ENCODE peak calls at places on chromosome 18, in seven cellular contexts. One of them, this sample, is unnamed.

GRCh38 chr18:56795381-56795780 is 144.2 kb downstream of the WDR7 start:
- DNase-seq in AG08395: no peak
- DNase-seq in amniotic stem cell: no peak
- DNase-seq in EL: no peak
- DNase-seq in pancreas: no peak
- DNase-seq in EH: peak
- DNase-seq in mesenteric fat pad: no peak
- DNase-seq in this sample: no peak

GRCh38 chr18:40810371-40810770 is 1144.7 kb upstream of the PIK3C3 start:
- DNase-seq in AG08395: no peak
- DNase-seq in EH: peak
- DNase-seq in pancreas: no peak
- DNase-seq in mesenteric fat pad: no peak
- DNase-seq in EL: no peak
- DNase-seq in amniotic stem cell: no peak
- DNase-seq in this sample: no peak

GRCh38 chr18:74496508-74497307 is 545 bp downstream of the CNDP2 start:
- DNase-seq in pancreas: peak
- DNase-seq in AG08395: peak
- DNase-seq in EL: peak
- DNase-seq in amniotic stem cell: no peak
- DNase-seq in EH: peak
- DNase-seq in mesenteric fat pad: peak
- DNase-seq in this sample: peak

GRCh38 chr18:48328473-48329205 is 80.5 kb downstream of the ZBTB7C start:
- DNase-seq in mesenteric fat pad: no peak
- DNase-seq in pancreas: no peak
- DNase-seq in EL: peak
- DNase-seq in AG08395: peak
- DNase-seq in amniotic stem cell: no peak
- DNase-seq in EH: peak
- DNase-seq in this sample: no peak

GRCh38 chr18:79935499-79935898 is 16.0 kb downstream of the SLC66A2 start:
- DNase-seq in pancreas: peak
- DNase-seq in amniotic stem cell: no peak
- DNase-seq in EL: no peak
- DNase-seq in EH: no peak
- DNase-seq in AG08395: no peak
- DNase-seq in mesenteric fat pad: no peak
- DNase-seq in this sample: no peak

GRCh38 chr18:58953627-58954026 is 89.0 kb downstream of the ZNF532 start:
- DNase-seq in EH: no peak
- DNase-seq in pancreas: no peak
- DNase-seq in EL: no peak
- DNase-seq in amniotic stem cell: no peak
- DNase-seq in AG08395: no peak
- DNase-seq in mesenteric fat pad: no peak
- DNase-seq in this sample: no peak

GRCh38 chr18:48667276-48668254 is 128.7 kb downstream of the CTIF start:
- DNase-seq in pancreas: no peak
- DNase-seq in EH: peak
- DNase-seq in mesenteric fat pad: peak
- DNase-seq in amniotic stem cell: no peak
- DNase-seq in EL: no peak
- DNase-seq in AG08395: no peak
- DNase-seq in this sample: no peak

GRCh38 chr18:468841-469796 is 31.4 kb downstream of the COLEC12 start:
- DNase-seq in amniotic stem cell: no peak
- DNase-seq in pancreas: no peak
- DNase-seq in AG08395: no peak
- DNase-seq in mesenteric fat pad: no peak
- DNase-seq in EH: no peak
- DNase-seq in EL: no peak
- DNase-seq in this sample: no peak

GRCh38 chr18:28594034-28594433 is 417.1 kb upstream of the CDH2 start:
- DNase-seq in EL: peak
- DNase-seq in amniotic stem cell: no peak
- DNase-seq in EH: peak
- DNase-seq in pancreas: no peak
- DNase-seq in mesenteric fat pad: no peak
- DNase-seq in AG08395: no peak
- DNase-seq in this sample: no peak

GRCh38 chr18:48528861-48529260 is 10.0 kb upstream of the CTIF start:
- DNase-seq in AG08395: no peak
- DNase-seq in amniotic stem cell: no peak
- DNase-seq in EL: no peak
- DNase-seq in pancreas: no peak
- DNase-seq in EH: no peak
- DNase-seq in mesenteric fat pad: no peak
- DNase-seq in this sample: no peak

GRCh38 chr18:2617974-2618373 is 37.6 kb upstream of the SMCHD1 start:
- DNase-seq in EH: peak
- DNase-seq in AG08395: no peak
- DNase-seq in mesenteric fat pad: no peak
- DNase-seq in EL: peak
- DNase-seq in amniotic stem cell: no peak
- DNase-seq in pancreas: no peak
- DNase-seq in this sample: no peak

GRCh38 chr18:49616618-49617328 is 54.9 kb downstream of the LIPG start:
- DNase-seq in EH: no peak
- DNase-seq in AG08395: no peak
- DNase-seq in amniotic stem cell: no peak
- DNase-seq in EL: no peak
- DNase-seq in pancreas: no peak
- DNase-seq in mesenteric fat pad: peak
- DNase-seq in this sample: no peak

GRCh38 chr18:38427234-38427633 is 861.6 kb upstream of the CELF4 start:
- DNase-seq in AG08395: no peak
- DNase-seq in EL: no peak
- DNase-seq in amniotic stem cell: no peak
- DNase-seq in mesenteric fat pad: no peak
- DNase-seq in pancreas: no peak
- DNase-seq in EH: no peak
- DNase-seq in this sample: no peak

GRCh38 chr18:49875783-49876182 is 62.5 kb upstream of the ACAA2 start:
- DNase-seq in AG08395: no peak
- DNase-seq in EH: no peak
- DNase-seq in EL: no peak
- DNase-seq in amniotic stem cell: no peak
- DNase-seq in mesenteric fat pad: no peak
- DNase-seq in pancreas: no peak
- DNase-seq in this sample: no peak

GRCh38 chr18:2569338-2570207 is 1.7 kb downstream of the METTL4 start:
- DNase-seq in EH: no peak
- DNase-seq in EL: no peak
- DNase-seq in mesenteric fat pad: no peak
- DNase-seq in AG08395: no peak
- DNase-seq in pancreas: no peak
- DNase-seq in amniotic stem cell: no peak
- DNase-seq in this sample: no peak

GRCh38 chr18:23740105-23740830 is 51.0 kb downstream of the LAMA3 start:
- DNase-seq in EH: peak
- DNase-seq in amniotic stem cell: no peak
- DNase-seq in AG08395: peak
- DNase-seq in pancreas: no peak
- DNase-seq in mesenteric fat pad: no peak
- DNase-seq in EL: peak
- DNase-seq in this sample: no peak

GRCh38 chr18:67417864-67418523 is 98.5 kb downstream of the DSEL start:
- DNase-seq in AG08395: peak
- DNase-seq in pancreas: no peak
- DNase-seq in amniotic stem cell: no peak
- DNase-seq in mesenteric fat pad: no peak
- DNase-seq in EH: peak
- DNase-seq in EL: peak
- DNase-seq in this sample: no peak

GRCh38 chr18:32929213-32929612 is 156.4 kb upstream of the KLHL14 start:
- DNase-seq in AG08395: no peak
- DNase-seq in amniotic stem cell: no peak
- DNase-seq in mesenteric fat pad: no peak
- DNase-seq in EL: no peak
- DNase-seq in EH: no peak
- DNase-seq in pancreas: no peak
- DNase-seq in this sample: no peak

GRCh38 chr18:43780782-43781340 is 503.6 kb upstream of the SYT4 start:
- DNase-seq in pancreas: no peak
- DNase-seq in EL: peak
- DNase-seq in AG08395: peak
- DNase-seq in amniotic stem cell: peak
- DNase-seq in EH: peak
- DNase-seq in mesenteric fat pad: no peak
- DNase-seq in this sample: no peak

GRCh38 chr18:46343940-46344372 is 239.8 kb downstream of the HAUS1 start:
- DNase-seq in amniotic stem cell: no peak
- DNase-seq in pancreas: no peak
- DNase-seq in AG08395: no peak
- DNase-seq in mesenteric fat pad: no peak
- DNase-seq in EH: no peak
- DNase-seq in EL: no peak
- DNase-seq in this sample: peak

GRCh38 chr18:731185-731584 is 18.8 kb upstream of the ENOSF1 start:
- DNase-seq in amniotic stem cell: no peak
- DNase-seq in EH: peak
- DNase-seq in mesenteric fat pad: no peak
- DNase-seq in EL: no peak
- DNase-seq in pancreas: no peak
- DNase-seq in AG08395: no peak
- DNase-seq in this sample: no peak

GRCh38 chr18:76621782-76622495 is 126.9 kb upstream of the ZNF516 start:
- DNase-seq in pancreas: no peak
- DNase-seq in amniotic stem cell: no peak
- DNase-seq in EH: peak
- DNase-seq in EL: peak
- DNase-seq in AG08395: peak
- DNase-seq in mesenteric fat pad: no peak
- DNase-seq in this sample: no peak

GRCh38 chr18:57353940-57354461 is 1.6 kb downstream of the ST8SIA3 start:
- DNase-seq in mesenteric fat pad: no peak
- DNase-seq in pancreas: peak
- DNase-seq in EL: peak
- DNase-seq in amniotic stem cell: no peak
- DNase-seq in EH: peak
- DNase-seq in AG08395: peak
- DNase-seq in this sample: no peak

GRCh38 chr18:58772161-58772560 is 92.5 kb upstream of the ZNF532 start:
- DNase-seq in EL: no peak
- DNase-seq in pancreas: no peak
- DNase-seq in AG08395: no peak
- DNase-seq in EH: peak
- DNase-seq in mesenteric fat pad: no peak
- DNase-seq in amniotic stem cell: no peak
- DNase-seq in this sample: no peak

GRCh38 chr18:48875314-48875941 is 75.3 kb downstream of the SMAD7 start:
- DNase-seq in EH: no peak
- DNase-seq in amniotic stem cell: no peak
- DNase-seq in pancreas: no peak
- DNase-seq in mesenteric fat pad: no peak
- DNase-seq in AG08395: no peak
- DNase-seq in EL: no peak
- DNase-seq in this sample: no peak

GRCh38 chr18:14085770-14086458 is 46.3 kb downstream of the ZNF519 start:
- DNase-seq in pancreas: no peak
- DNase-seq in mesenteric fat pad: no peak
- DNase-seq in EH: no peak
- DNase-seq in AG08395: no peak
- DNase-seq in amniotic stem cell: no peak
- DNase-seq in EL: no peak
- DNase-seq in this sample: no peak

GRCh38 chr18:79925656-79925979 is 25.8 kb downstream of the SLC66A2 start:
- DNase-seq in mesenteric fat pad: no peak
- DNase-seq in EH: no peak
- DNase-seq in AG08395: no peak
- DNase-seq in pancreas: peak
- DNase-seq in EL: no peak
- DNase-seq in amniotic stem cell: no peak
- DNase-seq in this sample: no peak

GRCh38 chr18:43952398-43952797 is 675.1 kb upstream of the SYT4 start:
- DNase-seq in EL: no peak
- DNase-seq in EH: no peak
- DNase-seq in amniotic stem cell: no peak
- DNase-seq in AG08395: no peak
- DNase-seq in mesenteric fat pad: no peak
- DNase-seq in pancreas: no peak
- DNase-seq in this sample: no peak

GRCh38 chr18:21934766-21935015 is 194.1 kb downstream of the MIB1 start:
- DNase-seq in EL: no peak
- DNase-seq in mesenteric fat pad: no peak
- DNase-seq in amniotic stem cell: no peak
- DNase-seq in EH: no peak
- DNase-seq in AG08395: no peak
- DNase-seq in pancreas: no peak
- DNase-seq in this sample: no peak

GRCh38 chr18:21242141-21243040 is at the start of gene GREB1L:
- DNase-seq in mesenteric fat pad: no peak
- DNase-seq in pancreas: peak
- DNase-seq in EL: peak
- DNase-seq in EH: peak
- DNase-seq in amniotic stem cell: peak
- DNase-seq in AG08395: peak
- DNase-seq in this sample: no peak

GRCh38 chr18:43847164-43848091 is 570.1 kb upstream of the SYT4 start:
- DNase-seq in mesenteric fat pad: no peak
- DNase-seq in amniotic stem cell: no peak
- DNase-seq in AG08395: peak
- DNase-seq in pancreas: no peak
- DNase-seq in EL: peak
- DNase-seq in EH: peak
- DNase-seq in this sample: no peak

GRCh38 chr18:1732143-1732542 is 827.5 kb downstream of the ADCYAP1 start:
- DNase-seq in mesenteric fat pad: no peak
- DNase-seq in AG08395: no peak
- DNase-seq in EH: no peak
- DNase-seq in EL: no peak
- DNase-seq in pancreas: no peak
- DNase-seq in amniotic stem cell: no peak
- DNase-seq in this sample: no peak

GRCh38 chr18:23243178-23243577 is 107.9 kb downstream of the CABLES1 start:
- DNase-seq in EL: no peak
- DNase-seq in mesenteric fat pad: no peak
- DNase-seq in EH: no peak
- DNase-seq in AG08395: no peak
- DNase-seq in amniotic stem cell: no peak
- DNase-seq in pancreas: no peak
- DNase-seq in this sample: peak

This sample was measured in lung.